ENCODE peak calls at places on chromosome 2, in ten cellular contexts. F, G, X, Z, R, N, H, Q, W and V are unnamed samples.

GRCh38 chr2:100246163-100247145 is 75.8 kb downstream of the LONRF2 start:
- DNase-seq in Z (no peak), Q (no peak), H (peak), N (peak), W (no peak), F (no peak), R (peak), X (no peak), G (no peak), V (no peak)

GRCh38 chr2:168174761-168175160 is 72.6 kb downstream of the STK39 start:
- DNase-seq in Q (no peak), G (no peak), Z (no peak), H (no peak), F (no peak), R (peak), N (peak), X (no peak), W (no peak), V (no peak)

GRCh38 chr2:127421116-127421800 is 3.0 kb downstream of the PROC start:
- DNase-seq in N (no peak), F (no peak), X (no peak), G (no peak), R (no peak), Q (no peak), W (no peak), Z (no peak), H (no peak), V (no peak)

GRCh38 chr2:176114120-176114929 is 2.3 kb upstream of the HOXD10 start:
- DNase-seq in W (no peak), G (no peak), R (no peak), F (no peak), Z (no peak), H (no peak), N (no peak), Q (no peak), X (no peak), V (no peak)

GRCh38 chr2:220279372-220279771 is 651.9 kb downstream of the SLC4A3 start:
- DNase-seq in Z (no peak), X (peak), H (no peak), F (no peak), R (no peak), Q (no peak), W (no peak), N (no peak), G (no peak), V (no peak)

GRCh38 chr2:161428240-161428587 is 12.1 kb downstream of the TBR1 start:
- DNase-seq in R (no peak), X (no peak), Q (no peak), H (peak), Z (no peak), N (no peak), G (no peak), F (no peak), W (no peak), V (no peak)

GRCh38 chr2:166612214-166612613 is 118.2 kb upstream of the SCN7A start:
- DNase-seq in F (no peak), H (no peak), X (no peak), W (no peak), G (no peak), Q (no peak), Z (no peak), N (no peak), R (no peak), V (no peak)

GRCh38 chr2:127024769-127025356 is 82.1 kb downstream of the BIN1 start:
- DNase-seq in F (no peak), R (no peak), W (peak), X (no peak), G (no peak), N (no peak), Z (peak), Q (no peak), H (peak), V (peak)

GRCh38 chr2:141766225-141766624 is 364.6 kb downstream of the LRP1B start:
- DNase-seq in X (no peak), H (no peak), G (no peak), Q (no peak), W (no peak), Z (no peak), R (no peak), N (no peak), F (no peak), V (no peak)

GRCh38 chr2:143261986-143262784 is 133.0 kb downstream of the ARHGAP15 start:
- DNase-seq in Z (no peak), Q (peak), R (peak), X (no peak), N (no peak), W (no peak), H (no peak), F (peak), G (no peak), V (no peak)

GRCh38 chr2:45885111-45885685 is 233.7 kb downstream of the PRKCE start:
- DNase-seq in H (no peak), Q (no peak), X (peak), G (no peak), Z (no peak), N (peak), R (no peak), F (no peak), W (no peak), V (no peak)

GRCh38 chr2:180829261-180829660 is 151.1 kb upstream of the UBE2E3 start:
- DNase-seq in Q (no peak), F (no peak), W (no peak), Z (no peak), X (no peak), H (no peak), R (no peak), N (no peak), G (no peak), V (no peak)

GRCh38 chr2:28209312-28209711 is 183.3 kb upstream of the FOSL2 start:
- DNase-seq in Q (no peak), X (no peak), Z (no peak), H (no peak), W (no peak), F (no peak), N (no peak), G (no peak), R (no peak), V (no peak)

GRCh38 chr2:119929537-119929936 is 83.3 kb upstream of the EPB41L5 start:
- DNase-seq in G (no peak), W (no peak), X (no peak), R (no peak), N (no peak), Q (no peak), Z (no peak), F (no peak), H (no peak), V (no peak)

GRCh38 chr2:205902041-205902898 is 183.7 kb downstream of the INO80D start:
- DNase-seq in N (no peak), H (no peak), G (no peak), Z (no peak), Q (no peak), R (no peak), W (no peak), X (no peak), F (no peak), V (no peak)

GRCh38 chr2:174211954-174212353 is 36.4 kb downstream of the OLA1 start:
- DNase-seq in N (no peak), G (no peak), R (no peak), H (no peak), Q (no peak), F (no peak), W (no peak), X (no peak), Z (no peak), V (no peak)

GRCh38 chr2:74002515-74003391 is 18.0 kb downstream of the TET3 start:
- DNase-seq in Z (peak), G (peak), H (peak), X (peak), W (peak), Q (peak), F (peak), R (peak), N (peak), V (peak)

GRCh38 chr2:231227309-231228162 is 29.1 kb downstream of the ARMC9 start:
- DNase-seq in Z (peak), R (peak), F (peak), X (peak), N (peak), W (no peak), G (no peak), H (peak), Q (peak), V (peak)

GRCh38 chr2:158094487-158095092 is 7.1 kb upstream of the UPP2 start:
- DNase-seq in Q (no peak), G (no peak), N (no peak), W (no peak), F (no peak), H (no peak), Z (no peak), X (no peak), R (no peak), V (no peak)

GRCh38 chr2:141931797-141932196 is 199.0 kb downstream of the LRP1B start:
- DNase-seq in H (no peak), W (no peak), G (no peak), F (no peak), R (no peak), X (no peak), Z (no peak), Q (no peak), N (no peak), V (no peak)

GRCh38 chr2:235055891-235056516 is 104.2 kb downstream of the SH3BP4 start:
- DNase-seq in X (no peak), N (no peak), Q (no peak), Z (no peak), G (no peak), R (peak), H (peak), F (no peak), W (no peak), V (no peak)

GRCh38 chr2:44286119-44286883 is 11.0 kb downstream of the SLC3A1 start:
- DNase-seq in X (no peak), Z (no peak), G (no peak), F (no peak), Q (no peak), N (no peak), W (no peak), R (no peak), H (no peak), V (no peak)

GRCh38 chr2:219022616-219023015 is 18.7 kb downstream of the CFAP65 start:
- DNase-seq in Q (no peak), H (no peak), W (no peak), R (no peak), G (peak), X (no peak), Z (no peak), N (no peak), F (peak), V (peak)

GRCh38 chr2:112831956-112832567 is 4.5 kb downstream of the IL1B start:
- DNase-seq in W (no peak), H (no peak), Z (no peak), F (no peak), R (no peak), N (no peak), G (no peak), Q (no peak), X (no peak), V (no peak)

GRCh38 chr2:182887093-182887492 is 20.7 kb upstream of the FRZB start:
- DNase-seq in R (no peak), N (no peak), X (no peak), G (no peak), W (no peak), F (no peak), Z (no peak), Q (no peak), H (no peak), V (no peak)

GRCh38 chr2:54724150-54724559 is 693 bp downstream of the EML6 start:
- DNase-seq in Q (no peak), X (no peak), Z (no peak), R (no peak), F (no peak), G (no peak), N (no peak), W (no peak), H (no peak), V (no peak)

GRCh38 chr2:10284108-10284870 is 18.4 kb upstream of the HPCAL1 start:
- DNase-seq in H (no peak), G (peak), Q (no peak), F (no peak), N (no peak), R (no peak), Z (no peak), W (peak), X (no peak), V (peak)

GRCh38 chr2:33421820-33422219 is 54.6 kb upstream of the RASGRP3 start:
- DNase-seq in W (no peak), R (no peak), F (no peak), H (no peak), Q (no peak), Z (no peak), N (no peak), G (no peak), X (no peak), V (no peak)

GRCh38 chr2:173851256-173851655 is 113.9 kb downstream of the SP3 start:
- DNase-seq in Q (no peak), H (no peak), N (no peak), Z (no peak), X (peak), G (peak), R (no peak), F (no peak), W (no peak), V (no peak)

GRCh38 chr2:54672587-54673456 is 50.6 kb upstream of the EML6 start:
- DNase-seq in H (no peak), R (peak), F (no peak), X (no peak), G (no peak), W (no peak), Z (no peak), Q (no peak), N (peak), V (no peak)

GRCh38 chr2:16209799-16210198 is 269.4 kb downstream of the MYCN start:
- DNase-seq in R (no peak), Z (no peak), H (no peak), W (no peak), Q (no peak), G (no peak), F (no peak), X (no peak), N (no peak), V (no peak)

GRCh38 chr2:178244812-178245211 is 50.5 kb downstream of the OSBPL6 start:
- DNase-seq in F (no peak), N (no peak), R (no peak), Q (no peak), H (no peak), W (no peak), X (no peak), Z (no peak), G (no peak), V (no peak)

GRCh38 chr2:46984642-46985476 is 69.3 kb upstream of the MCFD2 start:
- DNase-seq in Q (peak), F (peak), G (peak), Z (no peak), H (no peak), W (peak), R (peak), N (peak), X (peak), V (no peak)